ENCODE peak calls at places on chromosomes 13 and 19, in five cellular contexts. X, Y, D, K and L are unnamed samples.

GRCh38 chr13:30656178-30656577 is 38.5 kb downstream of the USPL1 start:
- DNase-seq in X (no peak), Y (no peak), D (no peak), K (no peak), L (no peak)

GRCh38 chr19:33745297-33745696 is 51.4 kb upstream of the KCTD15 start:
- DNase-seq in X (no peak), Y (no peak), D (no peak), K (no peak), L (no peak)

GRCh38 chr19:19501798-19502197 is 13.6 kb downstream of the TSSK6 start:
- DNase-seq in X (no peak), Y (no peak), D (no peak), K (no peak), L (no peak)

GRCh38 chr13:112696869-112697465 is 7.1 kb downstream of the ATP11A start:
- DNase-seq in X (peak), Y (no peak), D (no peak), K (no peak), L (no peak)

GRCh38 chr13:79709526-79709925 is 228.6 kb downstream of the NDFIP2 start:
- DNase-seq in X (no peak), Y (no peak), D (no peak), K (no peak), L (no peak)

GRCh38 chr13:79085021-79085420 is 321.0 kb downstream of the RBM26 start:
- DNase-seq in X (no peak), Y (no peak), D (no peak), K (no peak), L (no peak)

GRCh38 chr19:16217671-16218464 is 20.2 kb downstream of the AP1M1 start:
- DNase-seq in X (no peak), Y (no peak), D (no peak), K (no peak), L (no peak)

GRCh38 chr19:19520989-19521388 is 5.0 kb downstream of the NDUFA13 start:
- DNase-seq in X (no peak), Y (no peak), D (no peak), K (no peak), L (no peak)

GRCh38 chr19:543912-544608 is at the start of gene GZMM:
- DNase-seq in X (peak), Y (no peak), D (no peak), K (no peak), L (no peak)

GRCh38 chr13:66618702-66619101 is 611.4 kb downstream of the PCDH9 start:
- DNase-seq in X (no peak), Y (no peak), D (no peak), K (peak), L (no peak)

GRCh38 chr19:15418112-15418587 is 638 bp downstream of the AKAP8L start:
- DNase-seq in X (no peak), Y (no peak), D (no peak), K (no peak), L (no peak)

GRCh38 chr13:107124129-107124718 is 556.3 kb upstream of the ARGLU1 start:
- DNase-seq in X (no peak), Y (no peak), D (peak), K (peak), L (no peak)

GRCh38 chr19:14347999-14348889 is 33.0 kb upstream of the ADGRE5 start:
- DNase-seq in X (peak), Y (peak), D (peak), K (peak), L (peak)

GRCh38 chr13:24134772-24135171 is 25.7 kb upstream of the SPATA13 start:
- DNase-seq in X (no peak), Y (no peak), D (no peak), K (no peak), L (no peak)

GRCh38 chr19:42132030-42132628 is at the start of gene POU2F2:
- DNase-seq in X (peak), Y (peak), D (no peak), K (peak), L (no peak)

GRCh38 chr13:71879129-71879535 is 12.1 kb upstream of the DACH1 start:
- DNase-seq in X (peak), Y (no peak), D (peak), K (peak), L (peak)

GRCh38 chr13:44364019-44364418 is 9.6 kb upstream of the SERP2 start:
- DNase-seq in X (no peak), Y (no peak), D (no peak), K (no peak), L (no peak)

GRCh38 chr13:106173346-106173745 is 362.1 kb downstream of the EFNB2 start:
- DNase-seq in X (no peak), Y (no peak), D (no peak), K (no peak), L (no peak)

GRCh38 chr13:110559986-110560385 is 1.5 kb downstream of the RAB20 start:
- DNase-seq in X (no peak), Y (no peak), D (no peak), K (no peak), L (no peak)

GRCh38 chr19:11534538-11534937 is 4.1 kb upstream of the CNN1 start:
- DNase-seq in X (no peak), Y (no peak), D (no peak), K (no peak), L (no peak)

GRCh38 chr13:31747966-31748365 is 8.6 kb downstream of the RXFP2 start:
- DNase-seq in X (no peak), Y (no peak), D (no peak), K (no peak), L (no peak)

GRCh38 chr19:30388819-30389218 is 16.6 kb downstream of the ZNF536 start:
- DNase-seq in X (no peak), Y (peak), D (no peak), K (no peak), L (no peak)

GRCh38 chr19:1746401-1747284 is 6.7 kb upstream of the ONECUT3 start:
- DNase-seq in X (no peak), Y (peak), D (no peak), K (peak), L (no peak)

GRCh38 chr19:35644987-35645679 is 3.0 kb upstream of the COX6B1 start:
- DNase-seq in X (peak), Y (peak), D (peak), K (no peak), L (peak)

GRCh38 chr13:46684287-46685001 is 112.5 kb downstream of the ESD start:
- DNase-seq in X (peak), Y (no peak), D (peak), K (peak), L (peak)

GRCh38 chr13:114067886-114068722 is 64.3 kb downstream of the RASA3 start:
- DNase-seq in X (no peak), Y (no peak), D (no peak), K (no peak), L (no peak)

GRCh38 chr19:38852231-38853044 is 2.7 kb upstream of the HNRNPL start:
- DNase-seq in X (peak), Y (peak), D (no peak), K (peak), L (peak)
- H2BK12ac ChIP-seq in X (no peak), Y (peak), D (peak), K (peak), L (peak)

GRCh38 chr19:40057166-40057565 is 1.1 kb upstream of the ZNF780B start:
- DNase-seq in X (no peak), Y (no peak), D (no peak), K (no peak), L (no peak)
- H2BK12ac ChIP-seq in X (no peak), Y (no peak), D (no peak), K (no peak), L (no peak)

GRCh38 chr19:39142655-39143054 is 17.1 kb downstream of the PAK4 start:
- DNase-seq in X (no peak), Y (no peak), D (no peak), K (no peak), L (no peak)
- H2BK12ac ChIP-seq in X (no peak), Y (no peak), D (no peak), K (no peak), L (no peak)

DNA sequence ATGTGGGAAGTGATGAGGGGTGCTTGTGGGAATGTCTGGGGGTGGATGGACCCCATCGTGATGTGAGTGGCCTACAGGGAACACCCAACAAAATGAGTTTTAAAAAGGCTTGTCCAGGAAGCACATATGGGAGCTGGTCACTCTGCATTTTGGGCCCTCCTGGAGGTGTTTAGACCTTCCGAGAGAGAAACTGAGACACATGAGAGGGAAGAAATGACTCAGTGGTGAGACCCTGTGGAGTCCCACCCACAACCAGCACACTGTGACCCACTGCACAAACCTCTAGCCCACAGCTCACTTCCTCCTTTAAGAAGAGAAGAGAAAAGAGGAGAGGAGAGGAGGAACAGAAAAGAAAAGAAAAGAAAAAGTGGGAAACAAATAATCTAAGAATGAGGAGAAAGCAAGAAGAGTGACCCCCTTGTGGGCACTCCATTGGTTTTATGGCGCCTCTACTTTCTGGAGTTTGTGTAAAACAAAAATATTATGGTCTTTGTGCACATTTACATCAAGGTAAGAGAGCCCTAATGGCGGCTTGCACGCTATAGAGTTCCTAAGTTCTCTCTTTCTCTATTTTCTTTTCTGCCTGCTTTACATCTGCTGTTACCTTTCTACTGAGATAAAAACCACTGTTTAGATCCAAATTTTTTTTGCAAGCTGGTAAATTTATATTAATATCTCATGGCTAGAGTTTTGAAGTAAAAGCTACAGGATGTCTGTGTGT is 13.3 kb upstream of the LILRB1 start:
- DNase-seq in X (no peak), Y (no peak), D (no peak), K (no peak), L (no peak)
- H2BK12ac ChIP-seq in X (no peak), Y (no peak), D (no peak), K (no peak), L (no peak)

DNA sequence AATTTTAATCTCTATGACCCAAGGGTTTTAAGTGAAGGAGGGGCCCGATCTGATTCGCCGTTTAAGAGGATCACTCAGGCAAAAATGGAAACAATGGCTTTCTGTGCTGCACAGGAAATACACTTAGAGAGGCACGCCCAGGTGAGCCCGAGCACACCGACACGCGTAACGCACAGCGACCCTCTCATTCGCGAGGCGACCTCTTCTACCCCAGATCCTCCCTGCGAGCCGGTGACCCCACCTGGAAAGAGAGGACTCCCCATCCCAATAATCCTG is 216 bp downstream of the SH2D3A start:
- DNase-seq in X (no peak), Y (no peak), D (no peak), K (no peak), L (peak)
- H2BK12ac ChIP-seq in X (no peak), Y (peak), D (no peak), K (no peak), L (no peak)

GRCh38 chr13:101624981-101625380 is 172.5 kb downstream of the ITGBL1 start:
- DNase-seq in X (no peak), Y (no peak), D (no peak), K (no peak), L (peak)
- H2BK12ac ChIP-seq in X (no peak), Y (no peak), D (no peak), K (no peak), L (no peak)

GRCh38 chr19:46032597-46033025 is 8.2 kb downstream of the IGFL4 start:
- DNase-seq in X (no peak), Y (no peak), D (no peak), K (no peak), L (no peak)

GRCh38 chr19:46033401-46033800 is 7.4 kb downstream of the IGFL4 start:
- DNase-seq in X (no peak), Y (no peak), D (no peak), K (no peak), L (no peak)

GRCh38 chr19:46036745-46037126 is 4.1 kb downstream of the IGFL4 start:
- DNase-seq in X (no peak), Y (no peak), D (no peak), K (no peak), L (no peak)

GRCh38 chr19:46035546-46035945 is 5.3 kb downstream of the IGFL4 start:
- DNase-seq in X (no peak), Y (no peak), D (no peak), K (no peak), L (no peak)

DNA sequence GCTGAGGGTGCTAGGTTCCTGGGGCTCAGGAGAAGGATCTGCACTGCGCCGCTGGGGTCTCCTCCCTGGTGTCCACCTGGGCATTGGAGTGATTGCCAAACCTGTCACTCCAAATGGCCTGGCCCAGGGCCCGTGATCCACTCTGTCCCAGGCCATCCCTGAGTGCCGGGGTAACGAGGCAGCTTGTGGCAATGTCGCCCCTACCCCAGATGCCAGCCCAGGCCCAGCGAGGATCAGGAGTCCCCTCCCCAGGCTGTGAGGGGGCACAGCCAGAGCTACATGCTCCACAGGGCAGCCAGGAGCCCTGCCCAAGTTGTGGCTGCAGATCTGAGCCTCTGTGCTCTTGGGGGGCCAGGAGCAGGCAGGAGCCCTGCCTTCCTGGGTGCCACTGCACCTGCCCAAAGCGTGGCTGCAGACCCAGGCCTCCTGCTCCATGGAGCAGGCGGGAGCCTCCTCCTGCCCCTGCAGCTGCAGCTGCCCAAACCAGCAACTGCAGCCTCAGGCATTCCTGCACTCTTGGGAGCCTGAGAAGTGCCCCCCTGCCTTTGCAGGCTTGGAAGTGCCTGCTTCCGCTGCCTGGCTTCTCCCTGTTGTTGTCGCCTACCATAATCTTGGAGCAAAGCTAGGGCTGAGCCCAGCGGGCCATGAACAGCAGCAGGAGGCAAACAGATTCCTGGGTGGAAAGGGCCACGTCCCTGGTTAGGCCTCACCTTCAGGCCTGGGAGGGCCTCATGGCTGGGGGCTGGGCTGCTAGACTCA is 4.6 kb downstream of the IGFL4 start:
- DNase-seq in X (no peak), Y (no peak), D (no peak), K (no peak), L (no peak)
- H2BK12ac ChIP-seq in X (no peak), Y (no peak), D (peak), K (no peak), L (no peak)